ENCODE peak calls at places on chromosomes 3 and 15, in five cellular contexts. P is type B pancreatic cell, O is cardiac fibroblast, M is osteocyte, Y is C1 segment of cervical spinal cord. E is an unnamed sample.

GRCh38 chr15:29612701-29613100 is 209.6 kb downstream of the TJP1 start:
- DNase-seq in P (no peak), O (peak; percentile 86), M (no peak), Y (no peak), E (no peak)

GRCh38 chr3:112709929-112710328 is 69.0 kb upstream of the CCDC80 start:
- DNase-seq in O (no peak), Y (no peak), P (no peak), M (no peak), E (no peak)

GRCh38 chr15:83396071-83396470 is 51.1 kb upstream of the SH3GL3 start:
- DNase-seq in Y (no peak), M (peak; percentile 75), O (peak; percentile 24), P (no peak), E (no peak)

GRCh38 chr3:39170461-39170860 is 17.1 kb upstream of the CSRNP1 start:
- DNase-seq in O (no peak), M (no peak), P (no peak), Y (no peak), E (no peak)

GRCh38 chr15:45634442-45635190 is at the start of gene SQOR:
- DNase-seq in P (peak; percentile 73), Y (peak; percentile 21), M (peak; percentile 88), O (peak; percentile 76), E (no peak)

GRCh38 chr15:47514251-47514652 is 203.1 kb upstream of the SEMA6D start:
- DNase-seq in P (no peak), O (peak; percentile 57), M (no peak), Y (no peak), E (no peak)

GRCh38 chr3:17643691-17644090 is 98.7 kb downstream of the TBC1D5 start:
- DNase-seq in O (peak; percentile 77), M (no peak), Y (no peak), P (no peak), E (no peak)

GRCh38 chr3:89360155-89360554 is 252.7 kb downstream of the EPHA3 start:
- DNase-seq in M (no peak), Y (no peak), P (no peak), O (peak; percentile 26), E (no peak)

GRCh38 chr3:28575100-28575747 is 226.6 kb upstream of the AZI2 start:
- DNase-seq in Y (no peak), M (no peak), P (peak; percentile 72), O (peak; percentile 7), E (no peak)

GRCh38 chr3:139388961-139389551 is 391 bp downstream of the COPB2 start:
- DNase-seq in M (no peak), Y (no peak), P (peak; percentile 70), O (peak; percentile 14), E (no peak)

GRCh38 chr3:160035757-160036156 is 47.1 kb downstream of the IL12A start:
- DNase-seq in M (no peak), P (no peak), Y (no peak), O (no peak), E (no peak)

GRCh38 chr3:100040446-100040845 is 73.9 kb downstream of the FILIP1L start:
- DNase-seq in O (peak; percentile 74), P (no peak), Y (no peak), M (no peak), E (no peak)

GRCh38 chr15:99361541-99362185 is 110.4 kb downstream of the LRRC28 start:
- DNase-seq in M (no peak), O (peak; percentile 19), Y (no peak), P (no peak), E (no peak)

GRCh38 chr15:44729394-44729913 is 6.9 kb upstream of the TRIM69 start:
- DNase-seq in M (no peak), O (peak; percentile 43), Y (no peak), P (no peak), E (no peak)

GRCh38 chr3:23961913-23962312 is 16.8 kb downstream of the NR1D2 start:
- DNase-seq in O (no peak), Y (no peak), P (no peak), M (no peak), E (no peak)

GRCh38 chr3:38640661-38641441 is 8.6 kb downstream of the SCN5A start:
- DNase-seq in P (no peak), Y (no peak), M (no peak), O (no peak), E (no peak)

GRCh38 chr3:157128771-157129671 is 30.9 kb downstream of the CCNL1 start:
- DNase-seq in M (no peak), P (no peak), O (peak; percentile 79), Y (no peak), E (no peak)

GRCh38 chr3:150194513-150194912 is 213.6 kb upstream of the TSC22D2 start:
- DNase-seq in Y (no peak), M (no peak), O (no peak), P (no peak), E (no peak)

GRCh38 chr3:197365621-197366020 is 67.2 kb upstream of the DLG1 start:
- DNase-seq in M (no peak), P (no peak), O (no peak), Y (no peak), E (no peak)

GRCh38 chr15:63600001-63600645 is 2.9 kb downstream of the FBXL22 start:
- DNase-seq in M (no peak), O (peak; percentile 28), P (no peak), Y (no peak), E (no peak)

GRCh38 chr3:10594915-10595314 is 89.5 kb upstream of the ATP2B2 start:
- DNase-seq in M (no peak), O (peak; percentile 54), Y (no peak), P (peak; percentile 82), E (no peak)

GRCh38 chr3:120506076-120506827 is 55.5 kb upstream of the FSTL1 start:
- DNase-seq in Y (no peak), O (peak; percentile 33), M (peak; percentile 49), P (no peak), E (no peak)

GRCh38 chr3:195914648-195915473 is 6.5 kb upstream of the TNK2 start:
- DNase-seq in M (peak; percentile 95), P (peak; percentile 92), O (peak; percentile 96), Y (no peak), E (no peak)

GRCh38 chr3:126558336-126559071 is at the start of gene C3orf22:
- DNase-seq in M (peak; percentile 83), O (no peak), P (peak; percentile 50), Y (no peak), E (no peak)

GRCh38 chr3:138455801-138456716 is 21.6 kb downstream of the ESYT3 start:
- DNase-seq in P (peak; percentile 54), O (peak; percentile 45), M (no peak), Y (no peak), E (no peak)

GRCh38 chr3:180277036-180277435 is 240.3 kb upstream of the PEX5L start:
- DNase-seq in M (no peak), O (no peak), P (no peak), Y (no peak), E (no peak)

GRCh38 chr15:92385096-92385495 is 8.6 kb upstream of the ST8SIA2 start:
- DNase-seq in P (no peak), Y (no peak), O (no peak), M (no peak), E (no peak)

GRCh38 chr3:69791919-69792399 is 52.7 kb downstream of the MITF start:
- DNase-seq in P (no peak), Y (no peak), O (peak; percentile 68), M (no peak), E (no peak)

GRCh38 chr3:66039590-66039887 is 821 bp upstream of the MAGI1 start:
- DNase-seq in Y (no peak), M (no peak), O (peak; percentile 58), P (peak; percentile 70), E (no peak)

GRCh38 chr15:63203451-63204090 is 14.2 kb downstream of the RAB8B start:
- DNase-seq in M (no peak), Y (no peak), O (no peak), P (no peak), E (no peak)

GRCh38 chr15:101362359-101362758 is 67.3 kb upstream of the SNRPA1 start:
- DNase-seq in P (no peak), M (no peak), O (no peak), Y (no peak), E (no peak)

E was measured in SIG-M5.